ENCODE peak calls at places on chromosomes 7 and 10, in seven cellular contexts. O is endothelial cell, S is NCI-H82, P is AG08396, X is left cardiac atrium, Q is RWPE1, C is MG63. H is an unnamed sample.

GRCh38 chr10:46530249-46531186 is 25.9 kb downstream of the GPRIN2 start:
- DNase-seq in Q (no peak), P (no peak), O (no peak), C (no peak), X (peak; percentile 24), S (no peak), H (no peak)

GRCh38 chr7:138278601-138279000 is 181.5 kb upstream of the TRIM24 start:
- DNase-seq in C (no peak), P (no peak), S (no peak), Q (no peak), O (no peak), X (no peak), H (no peak)

GRCh38 chr7:44911911-44912310 is 26.6 kb upstream of the PURB start:
- DNase-seq in Q (no peak), O (no peak), P (no peak), S (no peak), C (no peak), X (no peak), H (no peak)

GRCh38 chr10:99975942-99976809 is 33.6 kb downstream of the DNMBP start:
- DNase-seq in X (no peak), Q (no peak), P (peak; percentile 20), S (peak; percentile 54), C (no peak), O (no peak), H (no peak)

GRCh38 chr7:100822236-100823139 is 4.8 kb downstream of the EPHB4 start:
- DNase-seq in P (peak; percentile 2), X (no peak), C (no peak), O (no peak), Q (no peak), S (no peak), H (no peak)

GRCh38 chr7:48173983-48174382 is 2.7 kb downstream of the ABCA13 start:
- DNase-seq in S (no peak), X (no peak), Q (no peak), P (peak; percentile 29), C (no peak), O (no peak), H (no peak)

GRCh38 chr10:30151581-30152389 is 92.4 kb upstream of the JCAD start:
- DNase-seq in X (peak; percentile 74), P (peak; percentile 82), C (peak; percentile 93), O (no peak), S (peak; percentile 36), Q (peak; percentile 70), H (no peak)

GRCh38 chr7:42285383-42285824 is 48.4 kb upstream of the GLI3 start:
- DNase-seq in S (no peak), C (no peak), P (no peak), X (no peak), Q (no peak), O (no peak), H (no peak)

GRCh38 chr10:66307826-66308225 is 618.0 kb upstream of the LRRTM3 start:
- DNase-seq in C (no peak), P (no peak), S (no peak), Q (no peak), O (no peak), X (no peak), H (no peak)

GRCh38 chr7:139889186-139889871 is 60.3 kb downstream of the TBXAS1 start:
- DNase-seq in C (no peak), Q (peak; percentile 44), S (no peak), P (no peak), X (no peak), O (no peak), H (no peak)

GRCh38 chr7:18638594-18639452 is 143.3 kb downstream of the HDAC9 start:
- DNase-seq in O (no peak), X (no peak), Q (no peak), P (peak; percentile 11), C (no peak), S (no peak), H (no peak)

GRCh38 chr10:11919271-11919670 is 96.1 kb downstream of the PROSER2 start:
- DNase-seq in C (no peak), X (no peak), S (no peak), Q (no peak), O (no peak), P (no peak), H (no peak)

GRCh38 chr7:69773535-69774225 is 175.4 kb downstream of the AUTS2 start:
- DNase-seq in Q (no peak), P (no peak), S (peak; percentile 42), X (peak; percentile 55), O (no peak), C (peak; percentile 3), H (no peak)

GRCh38 chr10:34957531-34957930 is 132.6 kb downstream of the CUL2 start:
- DNase-seq in S (no peak), X (no peak), O (no peak), C (no peak), P (no peak), Q (no peak), H (no peak)

GRCh38 chr7:113246698-113247097 is 128.3 kb upstream of the SMIM30 start:
- DNase-seq in P (no peak), O (no peak), X (no peak), C (no peak), Q (no peak), S (no peak), H (no peak)

GRCh38 chr7:138902156-138902555 is 79.0 kb downstream of the KIAA1549 start:
- DNase-seq in P (no peak), S (no peak), C (no peak), X (no peak), Q (no peak), O (no peak), H (no peak)

H was measured in COR-L47.